ENCODE peak calls at places on chromosomes 1 and 21, in ten cellular contexts. L is heart left ventricle, B is NB4, D is H1, J is GM12891, Z is tibial nerve, A is endothelial cell of umbilical vein, M is ovary, W is esophagus squamous epithelium, Y is IMR-90. U is an unnamed sample.

GRCh38 chr1:12327566-12327965 is 97.7 kb downstream of the VPS13D start:
- DNase-seq in Y (no peak), A (no peak), Z (no peak), W (no peak), L (no peak), M (no peak), D (no peak), B (no peak), J (no peak), U (no peak)

GRCh38 chr1:161209790-161210409 is 5.2 kb upstream of the FCER1G start:
- DNase-seq in B (peak; percentile 84), Z (peak; percentile 72), L (peak; percentile 82), A (peak; percentile 62), W (no peak), J (peak; percentile 50), M (peak; percentile 72), Y (peak; percentile 67), D (peak; percentile 92), U (peak; percentile 76)

GRCh38 chr1:212284332-212284743 is 872 bp upstream of the PPP2R5A start:
- DNase-seq in B (no peak), D (no peak), Y (peak; percentile 16), J (no peak), Z (peak; percentile 8), A (no peak), M (no peak), L (no peak), W (no peak), U (no peak)

GRCh38 chr1:175918364-175918801 is 175.0 kb upstream of the TNR start:
- DNase-seq in W (no peak), Y (peak; percentile 69), L (no peak), J (no peak), M (no peak), D (no peak), A (no peak), B (no peak), Z (no peak), U (no peak)

GRCh38 chr1:945910-946565 is 13.0 kb downstream of the NOC2L start:
- DNase-seq in B (no peak), L (no peak), D (no peak), Y (no peak), Z (no peak), M (no peak), J (no peak), W (no peak), A (no peak), U (no peak)

GRCh38 chr1:40315795-40316594 is 1.1 kb downstream of the COL9A2 start:
- DNase-seq in D (peak; percentile 73), B (peak; percentile 47), M (no peak), J (no peak), A (peak; percentile 27), W (no peak), L (no peak), Y (no peak), Z (no peak), U (peak; percentile 62)

GRCh38 chr21:21084179-21084578 is 86.0 kb downstream of the NCAM2 start:
- DNase-seq in W (no peak), D (no peak), Y (peak; percentile 38), L (no peak), M (no peak), Z (no peak), J (no peak), A (no peak), B (no peak), U (no peak)

GRCh38 chr1:44326821-44327465 is 28.1 kb downstream of the ERI3 start:
- DNase-seq in D (no peak), L (no peak), M (no peak), B (no peak), J (no peak), Y (no peak), W (no peak), A (no peak), Z (no peak), U (no peak)

GRCh38 chr1:88802404-88802803 is 89.0 kb downstream of the GTF2B start:
- DNase-seq in A (no peak), J (no peak), L (no peak), Z (no peak), D (no peak), M (no peak), B (no peak), Y (no peak), W (no peak), U (no peak)

GRCh38 chr1:30505853-30506784 is 217.3 kb downstream of the MATN1 start:
- DNase-seq in Z (no peak), J (no peak), L (no peak), A (no peak), M (no peak), D (peak; percentile 48), B (no peak), W (no peak), Y (no peak), U (no peak)

GRCh38 chr1:32142446-32143301 is 34.8 kb downstream of the KPNA6 start:
- DNase-seq in J (no peak), M (peak; percentile 19), W (no peak), A (no peak), Z (peak; percentile 40), L (no peak), B (no peak), D (no peak), Y (peak; percentile 88), U (peak; percentile 40)

GRCh38 chr1:218558411-218558810 is 213.3 kb downstream of the TGFB2 start:
- DNase-seq in L (no peak), Z (no peak), A (peak; percentile 62), J (no peak), Y (no peak), W (no peak), M (no peak), B (no peak), D (no peak), U (no peak)

GRCh38 chr21:32388306-32388705 is 4.5 kb downstream of the URB1 start:
- DNase-seq in L (no peak), W (no peak), D (no peak), M (no peak), Z (no peak), J (no peak), A (no peak), B (no peak), Y (no peak), U (no peak)

GRCh38 chr1:1943834-1944570 is 24.9 kb upstream of the TMEM52 start:
- DNase-seq in W (no peak), D (peak; percentile 91), L (peak; percentile 78), M (peak; percentile 35), Z (peak; percentile 35), J (peak; percentile 79), Y (no peak), B (peak; percentile 50), A (peak; percentile 41), U (peak; percentile 27)

GRCh38 chr1:32051706-32052105 is 21.0 kb upstream of the TMEM39B start:
- DNase-seq in B (no peak), J (no peak), Z (no peak), W (no peak), D (no peak), Y (no peak), A (no peak), M (no peak), L (no peak), U (no peak)

GRCh38 chr1:184992271-184992670 is 18.0 kb upstream of the NIBAN1 start:
- DNase-seq in Y (no peak), A (no peak), Z (no peak), L (no peak), D (no peak), M (no peak), W (no peak), J (no peak), B (no peak), U (no peak)

GRCh38 chr1:21368514-21369289 is 71.2 kb upstream of the NBPF3 start:
- DNase-seq in M (peak; percentile 77), W (no peak), B (peak; percentile 69), Z (peak; percentile 71), J (no peak), L (peak; percentile 88), Y (peak; percentile 84), A (peak; percentile 92), D (peak; percentile 85), U (peak; percentile 84)
- TF ChIP-seq POLR2A in M (peak; percentile 32), W (no peak), B (no peak), Z (no peak), J (no peak), L (no peak), Y (peak; percentile 78), A (no peak), D (no peak), U (no peak)

DNA sequence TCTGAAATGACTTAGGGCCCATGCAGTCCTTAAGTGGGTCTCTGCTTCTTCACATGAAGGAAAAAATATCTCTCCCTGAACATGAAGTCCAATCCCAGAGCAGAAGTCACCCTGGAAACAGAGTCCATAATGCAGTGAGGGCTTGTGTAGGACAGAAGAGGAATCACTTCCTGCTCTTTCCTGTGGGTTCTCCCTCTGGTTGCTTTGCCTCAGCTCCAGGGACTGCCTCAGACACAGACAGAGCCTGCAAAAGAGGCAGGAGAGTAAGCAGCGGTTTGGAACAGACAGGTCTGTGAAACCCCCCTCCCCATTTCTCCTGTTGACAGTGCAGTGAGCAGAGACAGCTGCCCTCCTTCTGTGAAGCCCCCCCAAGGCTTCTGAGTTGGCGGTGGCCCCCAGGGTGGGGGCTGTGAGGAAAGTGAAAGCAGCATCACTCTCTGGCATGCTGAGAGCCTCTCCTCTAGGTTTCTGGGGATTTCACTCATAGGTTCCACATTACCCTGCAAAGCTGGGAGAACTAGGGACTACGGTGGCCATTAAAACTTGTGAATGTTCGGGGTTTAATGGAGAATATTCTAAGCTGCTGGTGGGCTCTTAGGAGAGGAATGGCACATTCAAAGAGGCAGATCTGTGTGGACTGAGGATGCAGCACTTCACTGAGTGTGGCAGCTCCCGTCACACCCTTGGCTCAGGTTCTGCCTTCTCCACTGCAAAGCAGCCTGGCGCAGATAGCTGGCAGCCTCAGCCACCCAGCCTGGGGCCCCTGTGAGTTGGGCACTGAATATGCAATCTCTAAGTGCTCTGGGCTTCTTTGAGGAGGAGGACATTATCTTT is 53.1 kb downstream of the MAB21L3 start:
- DNase-seq in B (no peak), Y (no peak), M (no peak), D (no peak), Z (no peak), J (no peak), L (peak; percentile 70), W (no peak), A (no peak), U (no peak)
- TF ChIP-seq POLR2A in B (no peak), Y (no peak), M (no peak), D (no peak), Z (no peak), J (no peak), L (no peak), W (no peak), A (no peak), U (no peak)

GRCh38 chr1:201648066-201648910 is 109.4 kb downstream of the NAV1 start:
- DNase-seq in B (no peak), J (no peak), W (no peak), Z (peak; percentile 25), Y (peak; percentile 75), M (peak; percentile 29), L (peak; percentile 77), D (peak; percentile 71), A (peak; percentile 56), U (peak; percentile 17)
- TF ChIP-seq POLR2A in B (no peak), J (no peak), W (no peak), Z (no peak), Y (no peak), M (no peak), L (no peak), D (no peak), A (peak; percentile 11), U (no peak)

DNA sequence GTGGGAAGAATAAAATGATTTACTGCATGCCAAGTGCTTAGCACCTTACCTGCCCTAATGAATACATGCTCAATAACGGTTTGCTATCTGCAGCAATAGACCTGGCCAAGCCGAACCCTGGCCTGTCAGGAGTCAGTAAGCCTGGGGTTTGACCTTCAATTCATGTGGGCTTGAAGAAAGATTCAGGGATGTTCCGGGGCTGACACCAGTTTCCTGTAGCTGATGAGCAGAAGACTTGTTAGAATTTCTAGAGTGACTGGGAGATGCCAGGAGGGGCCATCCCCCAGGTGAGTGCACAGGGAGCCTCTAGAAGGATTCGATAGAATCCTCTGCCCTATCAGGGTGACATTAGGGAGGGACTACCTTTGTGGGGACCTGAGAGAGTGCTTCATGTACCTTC is 210.9 kb downstream of the HIVEP3 start:
- DNase-seq in B (no peak), A (no peak), J (no peak), M (no peak), L (no peak), D (no peak), Z (no peak), W (no peak), Y (no peak), U (no peak)
- TF ChIP-seq POLR2A in B (no peak), A (no peak), J (no peak), M (no peak), L (no peak), D (no peak), Z (no peak), W (no peak), Y (no peak), U (no peak)

U was measured in erythroblast.